ENCODE peak calls at places on chromosomes 13 and 19, in five cellular contexts. P is K562, U is GM23338, Q is GM12878, Y is A549. D is an unnamed sample.

GRCh38 chr13:22082437-22083100 is 411.7 kb downstream of the FGF9 start:
- DNase-seq in P (no peak), U (no peak), Q (no peak), Y (no peak), D (no peak)

GRCh38 chr13:79393564-79394249 is 12.3 kb downstream of the RBM26 start:
- DNase-seq in P (peak; percentile 45), U (no peak), Q (no peak), Y (no peak), D (peak; percentile 93)

GRCh38 chr19:33048806-33049676 is 15.6 kb downstream of the RHPN2 start:
- DNase-seq in P (peak; percentile 17), U (no peak), Q (no peak), Y (no peak), D (no peak)

GRCh38 chr19:2578911-2579677 is 103.2 kb downstream of the GADD45B start:
- DNase-seq in P (peak; percentile 70), U (peak; percentile 93), Q (no peak), Y (peak; percentile 94), D (peak; percentile 90)

GRCh38 chr13:53605306-53605705 is 576.7 kb downstream of the OLFM4 start:
- DNase-seq in P (no peak), U (no peak), Q (no peak), Y (no peak), D (no peak)

GRCh38 chr13:90293793-90294361 is 1053.6 kb upstream of the MIR17HG start:
- DNase-seq in P (no peak), U (no peak), Q (no peak), Y (no peak), D (no peak)

GRCh38 chr19:28961772-28962500 is 251.0 kb downstream of the UQCRFS1 start:
- DNase-seq in P (no peak), U (no peak), Q (no peak), Y (no peak), D (no peak)

GRCh38 chr13:49996166-49996915 is 501 bp upstream of the TRIM13 start:
- DNase-seq in P (peak; percentile 89), U (peak; percentile 96), Q (peak; percentile 39), Y (peak; percentile 91), D (peak; percentile 56)

GRCh38 chr19:50171752-50172151 is 8.7 kb upstream of the IZUMO2 start:
- DNase-seq in P (no peak), U (no peak), Q (no peak), Y (no peak), D (no peak)

GRCh38 chr19:11125994-11126685 is 29.4 kb downstream of the SPC24 start:
- DNase-seq in P (peak; percentile 81), U (peak; percentile 92), Q (no peak), Y (peak; percentile 78), D (peak; percentile 67)

DNA sequence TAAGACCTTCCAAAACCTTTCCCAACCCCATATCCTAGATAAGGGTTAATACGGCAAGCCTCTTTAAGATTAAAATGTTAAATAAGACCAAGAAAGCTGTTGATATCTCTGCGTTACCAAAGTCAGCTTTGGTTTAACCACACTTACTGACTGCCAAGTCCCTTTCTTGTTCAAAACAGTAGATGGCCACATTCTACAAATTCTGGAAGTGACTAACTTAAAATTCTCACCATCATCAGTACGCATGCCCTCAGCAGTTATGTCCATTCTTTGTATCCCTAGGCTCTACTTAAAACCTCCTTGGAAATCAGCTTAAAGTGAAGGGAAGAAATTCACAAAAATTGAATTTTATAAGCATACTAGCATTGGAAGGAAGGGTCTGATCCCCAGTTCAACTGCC is 23.6 kb downstream of the SOHLH2 start:
- DNase-seq in P (no peak), U (no peak), Q (no peak), Y (no peak), D (no peak)
- TF ChIP-seq JUNB in P (no peak), U (no peak), Q (no peak), Y (no peak), D (no peak)

DNA sequence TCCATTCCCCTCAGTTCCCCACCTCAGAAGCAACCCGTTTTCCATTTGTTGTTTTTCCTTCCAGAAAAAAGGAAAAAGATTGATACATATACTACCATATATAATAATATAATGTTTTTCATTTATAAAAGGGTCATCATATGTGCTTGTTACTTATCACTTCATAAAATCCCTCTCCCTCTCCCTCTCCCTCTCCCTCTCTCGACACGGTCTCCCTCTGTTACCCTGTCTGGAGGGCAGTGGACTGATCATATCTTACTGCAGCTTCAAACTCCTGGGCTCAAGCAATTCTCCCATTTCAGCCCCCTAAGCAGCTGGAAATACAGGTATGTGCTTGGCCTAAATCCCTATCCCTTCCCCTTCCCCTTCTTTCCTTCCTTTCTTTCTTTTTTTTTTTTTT is 17.1 kb downstream of the PNMA8A start:
- DNase-seq in P (no peak), U (no peak), Q (no peak), Y (no peak), D (no peak)
- H3K27ac ChIP-seq in P (no peak overlapping the region), U (no peak overlapping the region), Q (no peak overlapping the region), Y (no peak overlapping the region), D (no peak overlapping the region)

DNA sequence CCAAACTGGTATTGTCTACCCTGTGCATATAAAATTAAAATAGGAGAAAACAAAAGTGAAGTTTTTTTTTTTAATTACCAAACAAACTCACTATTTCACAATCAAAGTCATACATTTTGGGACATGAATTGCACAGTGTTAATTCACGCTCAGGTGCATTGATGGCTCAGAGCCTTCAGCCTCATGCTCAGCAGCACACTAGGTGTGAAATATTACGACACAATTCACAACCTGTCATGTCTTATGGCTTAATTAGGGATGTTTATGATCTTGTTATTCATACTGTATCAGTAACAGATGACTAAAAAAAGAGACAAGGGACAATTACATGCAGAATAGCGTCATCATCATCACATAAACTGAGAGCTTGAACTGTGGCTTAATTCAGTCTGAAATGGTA is 2005.5 kb upstream of the PCDH20 start:
- DNase-seq in P (no peak), U (no peak), Q (no peak), Y (no peak), D (no peak)
- TF ChIP-seq JUNB in P (no peak), U (no peak), Q (no peak), Y (no peak), D (no peak)

DNA sequence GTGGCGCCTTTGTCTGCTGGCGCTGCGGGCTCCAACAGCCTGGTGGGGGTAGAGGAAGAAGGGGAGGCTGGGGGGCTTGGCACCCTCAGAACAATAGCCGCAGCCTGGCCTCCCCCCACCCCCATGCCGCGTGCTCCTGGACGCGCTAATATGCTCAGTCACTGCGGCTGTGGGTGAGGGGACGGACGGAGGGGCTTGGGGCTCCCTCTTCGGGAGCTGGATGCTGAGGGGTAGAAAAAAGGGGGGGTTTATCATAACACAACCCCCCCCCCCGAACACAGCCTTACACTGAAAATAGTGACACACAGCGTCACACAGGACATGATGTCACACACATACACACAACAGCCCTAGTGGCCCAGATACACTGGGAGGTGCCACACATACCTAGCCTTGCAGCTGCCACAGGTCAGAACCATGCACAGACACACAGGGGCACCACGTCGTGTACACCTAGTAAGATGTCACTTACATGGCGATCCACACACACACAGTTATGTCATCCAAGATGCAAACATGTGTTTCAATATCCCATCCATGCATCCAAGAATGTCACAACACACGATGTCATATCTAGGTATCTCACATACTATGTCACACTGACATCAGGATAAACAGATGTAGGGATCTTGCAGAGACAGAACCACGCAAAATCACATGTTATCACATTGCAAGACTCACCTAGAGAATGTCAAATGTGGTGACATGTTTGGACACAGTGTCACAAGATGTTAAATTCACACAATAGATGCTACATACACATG is 760 bp downstream of the MAST1 start:
- DNase-seq in P (no peak), U (no peak), Q (no peak), Y (no peak), D (no peak)
- H3K27ac ChIP-seq in P (peak overlapping the region; percentile 62), U (no peak overlapping the region), Q (no peak overlapping the region), Y (peak overlapping the region; percentile 71), D (no peak overlapping the region)

DNA sequence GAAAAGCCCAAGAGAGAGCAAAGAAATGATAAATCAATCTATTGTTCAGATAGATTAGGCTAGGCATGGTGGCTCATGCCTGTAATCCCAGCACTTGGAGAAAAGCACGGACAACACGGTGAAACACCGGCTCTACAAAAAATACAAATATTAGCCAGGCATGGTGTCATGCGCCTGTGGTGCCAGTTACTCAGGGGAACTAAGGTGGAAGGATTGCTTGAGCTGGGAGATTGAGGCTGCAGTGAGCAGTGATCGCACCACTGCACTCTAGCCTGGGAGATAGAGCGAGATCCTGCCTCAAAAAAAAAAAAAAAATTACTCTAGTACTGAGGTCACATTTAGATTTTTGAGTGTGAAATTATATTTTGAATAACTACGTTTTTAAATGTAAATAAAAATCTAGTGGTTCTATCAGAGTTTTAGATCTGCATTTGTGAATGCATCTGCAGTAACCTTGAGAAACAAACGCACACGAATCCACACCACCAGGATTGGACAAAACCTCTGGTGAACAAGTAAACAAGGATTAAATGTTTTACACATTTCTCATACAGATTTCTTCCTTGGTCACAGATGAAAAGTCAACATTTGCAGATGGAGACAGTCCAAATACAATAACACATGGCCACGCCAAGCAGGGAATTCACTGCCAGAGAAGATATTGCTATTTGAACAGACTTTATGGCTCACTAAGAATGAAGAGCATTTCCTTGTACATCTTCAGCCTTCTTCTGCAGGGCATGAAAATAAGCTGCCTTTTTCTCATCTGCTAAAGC is 917.6 kb downstream of the PCDH9 start:
- DNase-seq in P (no peak), U (no peak), Q (no peak), Y (peak; percentile 91), D (peak; percentile 6)
- TF ChIP-seq JUNB in P (no peak), U (no peak), Q (no peak), Y (peak; percentile 45), D (no peak)

GRCh38 chr13:33330483-33330882 is 44.9 kb upstream of the STARD13 start:
- DNase-seq in P (no peak), U (no peak), Q (no peak), Y (no peak), D (no peak)

GRCh38 chr13:33326723-33327122 is 41.2 kb upstream of the STARD13 start:
- DNase-seq in P (no peak), U (no peak), Q (no peak), Y (no peak), D (no peak)

GRCh38 chr13:33328691-33329090 is 43.1 kb upstream of the STARD13 start:
- DNase-seq in P (no peak), U (no peak), Q (no peak), Y (no peak), D (no peak)

GRCh38 chr13:33334831-33335230 is 49.3 kb upstream of the STARD13 start:
- DNase-seq in P (no peak), U (no peak), Q (no peak), Y (no peak), D (no peak)

GRCh38 chr13:33331962-33332361 is 46.4 kb upstream of the STARD13 start:
- DNase-seq in P (no peak), U (peak; percentile 28), Q (no peak), Y (no peak), D (no peak)
- H3K27ac ChIP-seq in P (no peak overlapping the region), U (peak overlapping the region; percentile 90), Q (no peak overlapping the region), Y (no peak overlapping the region), D (no peak overlapping the region)

GRCh38 chr19:18501351-18501750 is 20.5 kb downstream of the ELL start:
- DNase-seq in P (no peak), U (no peak), Q (no peak), Y (no peak), D (no peak)

GRCh38 chr19:18501832-18502231 is 20.0 kb downstream of the ELL start:
- DNase-seq in P (no peak), U (no peak), Q (no peak), Y (no peak), D (no peak)

GRCh38 chr19:18500820-18501219 is 21.1 kb downstream of the ELL start:
- DNase-seq in P (no peak), U (no peak), Q (no peak), Y (no peak), D (no peak)

GRCh38 chr19:18499055-18499775 is 22.7 kb downstream of the ELL start:
- DNase-seq in P (no peak), U (no peak), Q (no peak), Y (no peak), D (no peak)

GRCh38 chr19:18500376-18500775 is 21.5 kb downstream of the ELL start:
- DNase-seq in P (no peak), U (no peak), Q (no peak), Y (no peak), D (no peak)
- TF ChIP-seq JUNB in P (no peak), U (no peak), Q (no peak), Y (no peak), D (no peak)

GRCh38 chr19:35090795-35091214 is 24.8 kb upstream of the FXYD3 start:
- DNase-seq in P (no peak), U (peak; percentile 90), Q (no peak), Y (no peak), D (no peak)
- H3K27ac ChIP-seq in P (no peak overlapping the region), U (no peak overlapping the region), Q (no peak overlapping the region), Y (no peak overlapping the region), D (no peak overlapping the region)

D was measured in HepG2.